ENCODE peak calls at places on chromosome 7, in ten cellular contexts. L is endothelial cell of umbilical vein, M is uterus, O is GM12878, I is heart left ventricle, H is breast epithelium, R is body of pancreas, X is IMR-90, J is esophagus squamous epithelium, F is A549. A is an unnamed sample.

GRCh38 chr7:82210422-82211184 is 233.0 kb downstream of the CACNA2D1 start:
- DNase-seq in L (no peak), M (no peak), O (no peak), I (no peak), H (no peak), R (no peak), X (peak; percentile 18), J (no peak), F (no peak), A (peak; percentile 18)

GRCh38 chr7:19114591-19114855 is 2.9 kb downstream of the TWIST1 start:
- DNase-seq in L (no peak), M (no peak), O (no peak), I (no peak), H (no peak), R (no peak), X (peak; percentile 66), J (no peak), F (no peak), A (no peak)

GRCh38 chr7:130881799-130882141 is 147.8 kb upstream of the KLF14 start:
- DNase-seq in L (no peak), M (no peak), O (no peak), I (no peak), H (no peak), R (no peak), X (no peak), J (no peak), F (no peak), A (no peak)

GRCh38 chr7:141945356-141945755 is 1.4 kb downstream of the CLEC5A start:
- DNase-seq in L (no peak), M (no peak), O (no peak), I (no peak), H (no peak), R (no peak), X (no peak), J (no peak), F (no peak), A (no peak)

GRCh38 chr7:139541600-139542307 is 18.3 kb downstream of the CLEC2L start:
- DNase-seq in L (no peak), M (no peak), O (no peak), I (no peak), H (peak; percentile 43), R (no peak), X (no peak), J (no peak), F (no peak), A (no peak)

GRCh38 chr7:79050592-79050991 is 402.9 kb downstream of the MAGI2 start:
- DNase-seq in L (peak; percentile 39), M (no peak), O (no peak), I (no peak), H (no peak), R (no peak), X (peak; percentile 73), J (no peak), F (no peak), A (no peak)

GRCh38 chr7:131057524-131058065 is 270.1 kb upstream of the MKLN1 start:
- DNase-seq in L (no peak), M (no peak), O (no peak), I (no peak), H (no peak), R (no peak), X (no peak), J (no peak), F (no peak), A (no peak)

GRCh38 chr7:108014747-108015682 is 12.1 kb upstream of the LAMB1 start:
- DNase-seq in L (peak; percentile 97), M (no peak), O (no peak), I (no peak), H (no peak), R (no peak), X (peak; percentile 90), J (no peak), F (peak; percentile 85), A (no peak)

GRCh38 chr7:85736085-85736484 is 549.2 kb upstream of the SEMA3D start:
- DNase-seq in L (no peak), M (no peak), O (no peak), I (no peak), H (no peak), R (peak; percentile 84), X (no peak), J (no peak), F (no peak), A (no peak)

GRCh38 chr7:82507365-82507975 is 63.9 kb upstream of the CACNA2D1 start:
- DNase-seq in L (no peak), M (no peak), O (no peak), I (no peak), H (no peak), R (no peak), X (no peak), J (no peak), F (no peak), A (no peak)

GRCh38 chr7:17497549-17498193 is 199.2 kb downstream of the AHR start:
- DNase-seq in L (no peak), M (no peak), O (no peak), I (no peak), H (no peak), R (no peak), X (no peak), J (no peak), F (no peak), A (no peak)

GRCh38 chr7:1029637-1030443 is 14.5 kb upstream of the GPR146 start:
- DNase-seq in L (no peak), M (no peak), O (no peak), I (no peak), H (no peak), R (no peak), X (no peak), J (no peak), F (no peak), A (no peak)

GRCh38 chr7:151883872-151884271 is 7.0 kb upstream of the PRKAG2 start:
- DNase-seq in L (no peak), M (no peak), O (no peak), I (no peak), H (no peak), R (no peak), X (no peak), J (no peak), F (no peak), A (no peak)

GRCh38 chr7:142797799-142798377 is 27.1 kb downstream of the PRSS2 start:
- DNase-seq in L (no peak), M (no peak), O (no peak), I (no peak), H (no peak), R (no peak), X (no peak), J (no peak), F (no peak), A (no peak)

GRCh38 chr7:101815826-101816488 is 1.5 kb upstream of the CUX1 start:
- DNase-seq in L (peak; percentile 67), M (peak; percentile 72), O (no peak), I (peak; percentile 87), H (no peak), R (peak; percentile 82), X (peak; percentile 79), J (peak; percentile 35), F (peak; percentile 72), A (peak; percentile 85)
- TF ChIP-seq POLR2A in L (peak; percentile 59), M (no peak), O (peak; percentile 69), I (no peak), H (no peak), R (peak; percentile 38), X (peak; percentile 53), J (no peak), F (peak; percentile 12), A (no peak)

DNA sequence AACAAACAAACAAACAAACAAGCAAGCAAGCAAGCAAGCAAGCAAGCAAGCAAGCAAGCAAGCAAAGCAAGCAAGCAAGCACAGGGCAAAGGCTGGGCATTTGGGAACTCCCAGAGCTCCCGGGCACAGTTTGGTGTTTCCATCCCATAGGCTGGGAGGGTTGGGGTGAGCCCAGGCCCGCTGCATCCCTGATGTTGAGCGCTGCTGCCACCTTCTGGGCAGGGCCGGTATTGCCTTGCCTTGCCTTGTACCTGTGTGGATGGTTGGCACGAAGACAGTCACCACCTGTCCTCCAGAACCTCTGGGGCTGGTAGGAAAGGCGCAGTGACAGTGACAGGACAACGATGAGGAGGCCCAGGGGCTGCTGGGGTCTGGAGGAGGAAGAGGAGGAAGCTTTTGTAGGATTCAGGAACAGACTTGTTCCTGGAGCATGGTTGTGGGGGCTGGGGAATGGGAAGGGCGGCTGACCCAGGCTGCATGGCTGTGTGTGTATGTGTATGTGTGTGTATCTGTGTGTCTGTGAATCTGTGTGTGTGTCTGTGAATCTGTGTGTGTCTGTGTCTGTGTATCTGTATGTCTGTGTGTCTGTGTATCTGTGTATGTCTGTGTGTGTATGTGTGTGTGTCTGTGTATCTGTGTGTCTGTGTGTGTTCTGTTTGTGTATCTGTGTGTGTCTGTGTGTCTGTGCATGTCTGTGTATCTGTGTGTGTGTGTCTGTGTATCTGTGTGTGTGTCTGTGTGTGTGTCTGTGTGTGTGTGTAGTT is 6.4 kb upstream of the STX1A start:
- DNase-seq in L (peak; percentile 72), M (peak; percentile 86), O (no peak), I (peak; percentile 86), H (peak; percentile 96), R (peak; percentile 98), X (peak; percentile 53), J (no peak), F (no peak), A (peak; percentile 66)
- TF ChIP-seq POLR2A in L (no peak), M (no peak), O (no peak), I (no peak), H (no peak), R (no peak), X (peak; percentile 32), J (no peak), F (no peak), A (no peak)

GRCh38 chr7:7182156-7183060 is at the start of gene C1GALT1:
- DNase-seq in L (peak; percentile 99), M (peak; percentile 97), O (peak; percentile 92), I (peak; percentile 98), H (peak; percentile 94), R (peak; percentile 98), X (peak; percentile 97), J (peak; percentile 75), F (peak; percentile 81), A (peak; percentile 99)
- TF ChIP-seq POLR2A in L (peak; percentile 94), M (peak; percentile 94), O (peak; percentile 81), I (peak; percentile 96), H (peak; percentile 74), R (peak; percentile 98), X (peak; percentile 77), J (no peak), F (peak; percentile 77), A (peak; percentile 98)

GRCh38 chr7:50659329-50659965 is 94.2 kb upstream of the DDC start:
- DNase-seq in L (no peak), M (peak; percentile 16), O (no peak), I (no peak), H (no peak), R (no peak), X (no peak), J (no peak), F (no peak), A (no peak)

GRCh38 chr7:50662059-50662689 is 97.0 kb upstream of the DDC start:
- DNase-seq in L (no peak), M (no peak), O (no peak), I (no peak), H (no peak), R (peak; percentile 59), X (no peak), J (no peak), F (no peak), A (no peak)

GRCh38 chr7:50660040-50660829 is 95.0 kb upstream of the DDC start:
- DNase-seq in L (no peak), M (peak; percentile 20), O (no peak), I (no peak), H (no peak), R (no peak), X (no peak), J (peak; percentile 18), F (no peak), A (no peak)

GRCh38 chr7:50661345-50662058 is 96.3 kb upstream of the DDC start:
- DNase-seq in L (no peak), M (no peak), O (no peak), I (no peak), H (no peak), R (no peak), X (no peak), J (no peak), F (no peak), A (no peak)

GRCh38 chr7:50660830-50661175 is 95.6 kb upstream of the DDC start:
- DNase-seq in L (no peak), M (no peak), O (no peak), I (no peak), H (no peak), R (no peak), X (no peak), J (no peak), F (no peak), A (no peak)
- TF ChIP-seq POLR2A in L (no peak), M (no peak), O (no peak), I (no peak), H (no peak), R (no peak), X (no peak), J (no peak), F (no peak), A (no peak)